ENCODE peak calls at places on chromosomes 7 and 10, in nine cellular contexts. K is heart left ventricle, S is NCI-H1436, C is HEK293T, J is head of caudate nucleus, O is nucleus accumbens, P is EH, B is left ventricle myocardium inferior, R is epithelial cell of prostate. V is an unnamed sample.

GRCh38 chr10:15585303-15585715 is 134.4 kb downstream of the ITGA8 start:
- DNase-seq in K (peak; percentile 72), S (no peak), C (peak; percentile 84), J (peak; percentile 60), O (no peak), P (peak; percentile 74), B (peak; percentile 38), R (no peak), V (peak; percentile 53)

GRCh38 chr7:114703677-114704076 is 218.2 kb upstream of the MDFIC start:
- DNase-seq in K (no peak), S (no peak), C (no peak), J (no peak), O (no peak), P (peak; percentile 4), B (no peak), R (no peak), V (no peak)

GRCh38 chr7:22255834-22256233 is 101.1 kb downstream of the RAPGEF5 start:
- DNase-seq in K (no peak), S (no peak), C (no peak), J (no peak), O (no peak), P (no peak), B (no peak), R (no peak), V (no peak)

GRCh38 chr10:63071145-63071544 is 62.0 kb upstream of the NRBF2 start:
- DNase-seq in K (no peak), S (no peak), C (no peak), J (no peak), O (no peak), P (no peak), B (no peak), R (no peak), V (no peak)

GRCh38 chr7:84258628-84259027 is 64.0 kb upstream of the SEMA3A start:
- DNase-seq in K (no peak), S (no peak), C (no peak), J (no peak), O (no peak), P (peak; percentile 70), B (no peak), R (no peak), V (no peak)

GRCh38 chr7:116571037-116571436 is 46.2 kb downstream of the CAV1 start:
- DNase-seq in K (no peak), S (no peak), C (no peak), J (no peak), O (no peak), P (peak; percentile 92), B (no peak), R (no peak), V (no peak)

GRCh38 chr10:71710519-71710918 is 9.1 kb downstream of the C10orf105 start:
- DNase-seq in K (no peak), S (no peak), C (no peak), J (no peak), O (no peak), P (no peak), B (no peak), R (no peak), V (no peak)

GRCh38 chr10:75231672-75232581 is 3.8 kb downstream of the COMTD1 start:
- DNase-seq in K (no peak), S (no peak), C (no peak), J (no peak), O (no peak), P (no peak), B (no peak), R (no peak), V (no peak)

GRCh38 chr7:17392846-17393245 is 94.4 kb downstream of the AHR start:
- DNase-seq in K (no peak), S (no peak), C (no peak), J (no peak), O (no peak), P (peak; percentile 85), B (no peak), R (no peak), V (no peak)

GRCh38 chr7:29606287-29606721 is 42.7 kb downstream of the PRR15 start:
- DNase-seq in K (no peak), S (no peak), C (no peak), J (no peak), O (no peak), P (peak; percentile 69), B (no peak), R (no peak), V (no peak)

GRCh38 chr10:114017266-114017665 is 26.4 kb upstream of the ADRB1 start:
- DNase-seq in K (no peak), S (no peak), C (no peak), J (no peak), O (no peak), P (no peak), B (no peak), R (no peak), V (no peak)

GRCh38 chr7:14924398-14924797 is 21.8 kb upstream of the DGKB start:
- DNase-seq in K (no peak), S (no peak), C (no peak), J (no peak), O (no peak), P (peak; percentile 27), B (no peak), R (no peak), V (no peak)